ENCODE peak calls at places on chromosomes 3 and 15, in eight cellular contexts. One of them, this sample, is unnamed.

GRCh38 chr3:148681080-148681479 is 16.6 kb upstream of the AGTR1 start:
- DNase-seq in H9: no peak
- DNase-seq in A673: no peak
- DNase-seq in cardiac muscle cell: no peak
- DNase-seq in Peyer's patch: no peak
- DNase-seq in A549: no peak
- DNase-seq in CD8-positive, alpha-beta memory T cell: no peak
- DNase-seq in astrocyte: no peak
- DNase-seq in this sample: no peak

GRCh38 chr3:187098925-187099512 is 40.3 kb downstream of the RPL39L start:
- DNase-seq in astrocyte: no peak
- DNase-seq in H9: no peak
- DNase-seq in cardiac muscle cell: no peak
- DNase-seq in CD8-positive, alpha-beta memory T cell: no peak
- DNase-seq in Peyer's patch: no peak
- DNase-seq in A549: no peak
- DNase-seq in A673: no peak
- DNase-seq in this sample: no peak

GRCh38 chr15:52256930-52257733 is 38.5 kb downstream of the MYO5C start:
- DNase-seq in H9: no peak
- DNase-seq in A549: no peak
- DNase-seq in astrocyte: no peak
- DNase-seq in Peyer's patch: no peak
- DNase-seq in CD8-positive, alpha-beta memory T cell: no peak
- DNase-seq in cardiac muscle cell: no peak
- DNase-seq in A673: peak; percentile 7
- DNase-seq in this sample: peak; percentile 79

GRCh38 chr3:106120334-106120733 is 251.5 kb upstream of the CBLB start:
- DNase-seq in astrocyte: peak; percentile 73
- DNase-seq in A673: no peak
- DNase-seq in CD8-positive, alpha-beta memory T cell: no peak
- DNase-seq in A549: no peak
- DNase-seq in cardiac muscle cell: no peak
- DNase-seq in H9: no peak
- DNase-seq in Peyer's patch: no peak
- DNase-seq in this sample: no peak

GRCh38 chr3:188772886-188773285 is 398.9 kb upstream of the TPRG1 start:
- DNase-seq in H9: no peak
- DNase-seq in astrocyte: peak; percentile 93
- DNase-seq in Peyer's patch: no peak
- DNase-seq in CD8-positive, alpha-beta memory T cell: no peak
- DNase-seq in A549: peak; percentile 9
- DNase-seq in cardiac muscle cell: no peak
- DNase-seq in A673: no peak
- DNase-seq in this sample: no peak

GRCh38 chr3:27293954-27294353 is 75.2 kb downstream of the NEK10 start:
- DNase-seq in cardiac muscle cell: peak; percentile 52
- DNase-seq in A549: no peak
- DNase-seq in Peyer's patch: no peak
- DNase-seq in CD8-positive, alpha-beta memory T cell: no peak
- DNase-seq in astrocyte: no peak
- DNase-seq in H9: no peak
- DNase-seq in A673: no peak
- DNase-seq in this sample: peak; percentile 44

GRCh38 chr15:70493787-70494514 is 269.4 kb downstream of the UACA start:
- DNase-seq in H9: no peak
- DNase-seq in Peyer's patch: no peak
- DNase-seq in A549: peak; percentile 85
- DNase-seq in astrocyte: peak; percentile 55
- DNase-seq in A673: peak; percentile 67
- DNase-seq in cardiac muscle cell: no peak
- DNase-seq in CD8-positive, alpha-beta memory T cell: no peak
- DNase-seq in this sample: peak; percentile 78

GRCh38 chr3:128285042-128285924 is 132.0 kb downstream of the EEFSEC start:
- DNase-seq in astrocyte: no peak
- DNase-seq in cardiac muscle cell: no peak
- DNase-seq in CD8-positive, alpha-beta memory T cell: no peak
- DNase-seq in A549: no peak
- DNase-seq in Peyer's patch: peak; percentile 5
- DNase-seq in H9: peak; percentile 19
- DNase-seq in A673: no peak
- DNase-seq in this sample: no peak

GRCh38 chr3:128942161-128942952 is 51.5 kb downstream of the CFAP92 start:
- DNase-seq in H9: no peak
- DNase-seq in A673: no peak
- DNase-seq in cardiac muscle cell: no peak
- DNase-seq in Peyer's patch: no peak
- DNase-seq in A549: no peak
- DNase-seq in astrocyte: no peak
- DNase-seq in CD8-positive, alpha-beta memory T cell: no peak
- DNase-seq in this sample: no peak

GRCh38 chr3:50632450-50632849 is 15.5 kb downstream of the MAPKAPK3 start:
- DNase-seq in cardiac muscle cell: no peak
- DNase-seq in Peyer's patch: no peak
- DNase-seq in A673: peak; percentile 12
- DNase-seq in astrocyte: no peak
- DNase-seq in H9: no peak
- DNase-seq in A549: no peak
- DNase-seq in CD8-positive, alpha-beta memory T cell: no peak
- DNase-seq in this sample: no peak

GRCh38 chr15:62569460-62570404 is 404.6 kb upstream of the C2CD4B start:
- DNase-seq in H9: no peak
- DNase-seq in CD8-positive, alpha-beta memory T cell: no peak
- DNase-seq in astrocyte: peak; percentile 84
- DNase-seq in cardiac muscle cell: no peak
- DNase-seq in Peyer's patch: no peak
- DNase-seq in A549: peak; percentile 79
- DNase-seq in A673: no peak
- DNase-seq in this sample: peak; percentile 57

GRCh38 chr15:68379058-68379758 is 52.8 kb downstream of the ITGA11 start:
- DNase-seq in astrocyte: no peak
- DNase-seq in H9: peak; percentile 15
- DNase-seq in cardiac muscle cell: no peak
- DNase-seq in A673: no peak
- DNase-seq in Peyer's patch: no peak
- DNase-seq in CD8-positive, alpha-beta memory T cell: no peak
- DNase-seq in A549: no peak
- DNase-seq in this sample: no peak

GRCh38 chr3:100999160-100999559 is 5.9 kb upstream of the ABI3BP start:
- DNase-seq in H9: no peak
- DNase-seq in astrocyte: no peak
- DNase-seq in A673: no peak
- DNase-seq in CD8-positive, alpha-beta memory T cell: no peak
- DNase-seq in Peyer's patch: no peak
- DNase-seq in A549: no peak
- DNase-seq in cardiac muscle cell: no peak
- DNase-seq in this sample: no peak

GRCh38 chr3:129228891-129229585 is 20.4 kb upstream of the COPG1 start:
- DNase-seq in astrocyte: peak; percentile 84
- DNase-seq in A549: no peak
- DNase-seq in CD8-positive, alpha-beta memory T cell: no peak
- DNase-seq in Peyer's patch: no peak
- DNase-seq in A673: peak; percentile 33
- DNase-seq in H9: peak; percentile 69
- DNase-seq in cardiac muscle cell: no peak
- DNase-seq in this sample: peak; percentile 35

GRCh38 chr15:71278989-71279756 is 163.9 kb downstream of the THSD4 start:
- DNase-seq in astrocyte: peak; percentile 98
- DNase-seq in A549: peak; percentile 78
- DNase-seq in CD8-positive, alpha-beta memory T cell: no peak
- DNase-seq in H9: no peak
- DNase-seq in Peyer's patch: no peak
- DNase-seq in A673: peak; percentile 82
- DNase-seq in cardiac muscle cell: no peak
- DNase-seq in this sample: no peak

GRCh38 chr3:115680802-115681345 is 57.6 kb downstream of the GAP43 start:
- DNase-seq in astrocyte: peak; percentile 53
- DNase-seq in CD8-positive, alpha-beta memory T cell: no peak
- DNase-seq in H9: no peak
- DNase-seq in A673: no peak
- DNase-seq in A549: no peak
- DNase-seq in cardiac muscle cell: no peak
- DNase-seq in Peyer's patch: no peak
- DNase-seq in this sample: no peak

GRCh38 chr3:127038923-127039581 is 56.1 kb downstream of the PLXNA1 start:
- DNase-seq in A549: no peak
- DNase-seq in CD8-positive, alpha-beta memory T cell: peak; percentile 19
- DNase-seq in Peyer's patch: no peak
- DNase-seq in H9: no peak
- DNase-seq in cardiac muscle cell: no peak
- DNase-seq in astrocyte: no peak
- DNase-seq in A673: no peak
- DNase-seq in this sample: no peak

GRCh38 chr3:78414261-78414660 is 1353.5 kb downstream of the ROBO1 start:
- DNase-seq in Peyer's patch: no peak
- DNase-seq in A549: no peak
- DNase-seq in cardiac muscle cell: no peak
- DNase-seq in astrocyte: no peak
- DNase-seq in A673: peak; percentile 36
- DNase-seq in H9: no peak
- DNase-seq in CD8-positive, alpha-beta memory T cell: no peak
- DNase-seq in this sample: no peak

GRCh38 chr15:99435138-99435695 is 130.6 kb upstream of the MEF2A start:
- DNase-seq in CD8-positive, alpha-beta memory T cell: no peak
- DNase-seq in A549: no peak
- DNase-seq in Peyer's patch: peak; percentile 42
- DNase-seq in A673: no peak
- DNase-seq in cardiac muscle cell: no peak
- DNase-seq in astrocyte: no peak
- DNase-seq in H9: no peak
- DNase-seq in this sample: no peak

GRCh38 chr3:13335062-13335461 is 85.1 kb downstream of the NUP210 start:
- DNase-seq in CD8-positive, alpha-beta memory T cell: no peak
- DNase-seq in A549: no peak
- DNase-seq in cardiac muscle cell: no peak
- DNase-seq in H9: no peak
- DNase-seq in astrocyte: no peak
- DNase-seq in A673: no peak
- DNase-seq in Peyer's patch: no peak
- DNase-seq in this sample: no peak
- H3K4me1 ChIP-seq in CD8-positive, alpha-beta memory T cell: peaks cover 5% of the 10 kb centered on the region
- H3K4me1 ChIP-seq in A549: peaks cover 10% of the 10 kb centered on the region
- H3K4me1 ChIP-seq in cardiac muscle cell: peaks cover 3% of the 10 kb centered on the region
- H3K4me1 ChIP-seq in H9: no peaks in the 10 kb centered on the region
- H3K4me1 ChIP-seq in astrocyte: no peaks in the 10 kb centered on the region
- H3K4me1 ChIP-seq in A673: no peaks in the 10 kb centered on the region
- H3K4me1 ChIP-seq in Peyer's patch: no peaks in the 10 kb centered on the region
- H3K4me1 ChIP-seq in this sample: no peaks in the 10 kb centered on the region

GRCh38 chr3:99704417-99704816 is 66.0 kb downstream of the COL8A1 start:
- DNase-seq in astrocyte: no peak
- DNase-seq in A673: no peak
- DNase-seq in Peyer's patch: no peak
- DNase-seq in cardiac muscle cell: peak; percentile 49
- DNase-seq in H9: no peak
- DNase-seq in CD8-positive, alpha-beta memory T cell: no peak
- DNase-seq in A549: no peak
- DNase-seq in this sample: no peak

GRCh38 chr3:99702953-99703352 is 64.6 kb downstream of the COL8A1 start:
- DNase-seq in H9: no peak
- DNase-seq in cardiac muscle cell: no peak
- DNase-seq in A673: no peak
- DNase-seq in astrocyte: peak; percentile 84
- DNase-seq in CD8-positive, alpha-beta memory T cell: no peak
- DNase-seq in A549: no peak
- DNase-seq in Peyer's patch: no peak
- DNase-seq in this sample: no peak

GRCh38 chr3:99700637-99701268 is 62.4 kb downstream of the COL8A1 start:
- DNase-seq in H9: no peak
- DNase-seq in astrocyte: peak; percentile 81
- DNase-seq in Peyer's patch: no peak
- DNase-seq in A673: no peak
- DNase-seq in CD8-positive, alpha-beta memory T cell: no peak
- DNase-seq in A549: no peak
- DNase-seq in cardiac muscle cell: no peak
- DNase-seq in this sample: no peak

GRCh38 chr3:99706410-99706809 is 68.0 kb downstream of the COL8A1 start:
- DNase-seq in A549: no peak
- DNase-seq in astrocyte: peak; percentile 62
- DNase-seq in H9: no peak
- DNase-seq in A673: no peak
- DNase-seq in cardiac muscle cell: no peak
- DNase-seq in CD8-positive, alpha-beta memory T cell: no peak
- DNase-seq in Peyer's patch: no peak
- DNase-seq in this sample: no peak

GRCh38 chr3:99703535-99703934 is 65.1 kb downstream of the COL8A1 start:
- DNase-seq in H9: no peak
- DNase-seq in Peyer's patch: no peak
- DNase-seq in cardiac muscle cell: no peak
- DNase-seq in astrocyte: no peak
- DNase-seq in A549: no peak
- DNase-seq in A673: no peak
- DNase-seq in CD8-positive, alpha-beta memory T cell: no peak
- DNase-seq in this sample: no peak
- H3K27ac ChIP-seq in H9: no peak overlapping the region
- H3K27ac ChIP-seq in Peyer's patch: no peak overlapping the region
- H3K27ac ChIP-seq in cardiac muscle cell: no peak overlapping the region
- H3K27ac ChIP-seq in astrocyte: peak overlapping the region; percentile 24
- H3K27ac ChIP-seq in A549: no peak overlapping the region
- H3K27ac ChIP-seq in A673: no peak overlapping the region
- H3K27ac ChIP-seq in CD8-positive, alpha-beta memory T cell: no peak overlapping the region
- H3K27ac ChIP-seq in this sample: no peak overlapping the region

DNA sequence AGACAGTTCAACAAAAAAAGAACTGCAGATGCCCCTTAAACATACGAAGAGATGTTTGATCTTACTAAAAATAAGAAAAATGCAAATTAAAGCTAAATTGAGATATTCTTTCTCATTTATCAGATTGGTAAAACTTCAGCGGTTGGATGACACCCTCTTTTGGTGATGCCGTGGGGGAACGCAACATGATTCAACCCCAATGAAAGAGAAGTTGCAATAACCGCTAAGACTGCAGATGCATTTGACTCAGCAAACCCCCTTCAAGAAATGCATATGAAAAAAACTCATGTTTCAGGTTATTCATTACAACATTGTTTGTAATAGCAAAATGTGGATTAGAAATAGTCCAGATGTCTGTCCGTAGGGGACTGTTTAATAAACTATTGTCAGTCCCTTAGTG is 3.6 kb downstream of the KLHL6 start:
- DNase-seq in A549: no peak
- DNase-seq in astrocyte: no peak
- DNase-seq in H9: no peak
- DNase-seq in CD8-positive, alpha-beta memory T cell: no peak
- DNase-seq in cardiac muscle cell: no peak
- DNase-seq in A673: no peak
- DNase-seq in Peyer's patch: peak; percentile 39
- DNase-seq in this sample: no peak
- H3K4me1 ChIP-seq in A549: peaks cover 9% of the 10 kb centered on the region
- H3K4me1 ChIP-seq in astrocyte: peaks cover 10% of the 10 kb centered on the region
- H3K4me1 ChIP-seq in H9: peaks cover 10% of the 10 kb centered on the region
- H3K4me1 ChIP-seq in CD8-positive, alpha-beta memory T cell: peaks cover 48% of the 10 kb centered on the region
- H3K4me1 ChIP-seq in cardiac muscle cell: no peaks in the 10 kb centered on the region
- H3K4me1 ChIP-seq in A673: no peaks in the 10 kb centered on the region
- H3K4me1 ChIP-seq in Peyer's patch: peaks cover 4% of the 10 kb centered on the region
- H3K4me1 ChIP-seq in this sample: no peaks in the 10 kb centered on the region

DNA sequence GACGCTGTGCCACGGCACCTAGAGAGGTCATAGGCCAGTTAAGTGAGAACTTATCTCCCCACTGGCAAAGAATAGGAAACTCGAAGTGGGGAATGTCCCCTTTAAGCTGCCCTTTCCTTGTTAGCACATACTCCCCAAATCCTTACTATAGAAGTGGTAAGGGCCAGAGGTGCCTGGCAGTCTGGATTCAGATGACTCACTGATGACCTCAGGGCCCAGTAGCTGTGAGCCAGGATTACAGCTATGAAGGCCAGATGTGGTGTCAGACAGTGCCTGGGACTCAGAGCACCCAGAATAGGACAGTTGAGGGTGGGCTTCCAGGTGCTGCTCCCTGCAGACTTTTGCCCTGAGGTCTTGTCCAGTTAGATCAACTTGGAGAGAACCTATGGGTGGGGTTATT is 37.7 kb downstream of the PDIA5 start:
- DNase-seq in cardiac muscle cell: no peak
- DNase-seq in Peyer's patch: no peak
- DNase-seq in H9: no peak
- DNase-seq in A673: no peak
- DNase-seq in astrocyte: peak; percentile 64
- DNase-seq in A549: peak; percentile 36
- DNase-seq in CD8-positive, alpha-beta memory T cell: no peak
- DNase-seq in this sample: peak; percentile 59
- H3K27ac ChIP-seq in cardiac muscle cell: peak overlapping the region; percentile 62
- H3K27ac ChIP-seq in Peyer's patch: no peak overlapping the region
- H3K27ac ChIP-seq in H9: no peak overlapping the region
- H3K27ac ChIP-seq in A673: no peak overlapping the region
- H3K27ac ChIP-seq in astrocyte: no peak overlapping the region
- H3K27ac ChIP-seq in A549: peak overlapping the region; percentile 17
- H3K27ac ChIP-seq in CD8-positive, alpha-beta memory T cell: no peak overlapping the region
- H3K27ac ChIP-seq in this sample: peak overlapping the region; percentile 29